ENCODE peak calls at places on chromosomes 4 and X, in ten cellular contexts. C is suprapubic skin, Z is GM23338, Q is K562, P is Panc1, F is SK-N-SH, V is upper lobe of left lung, I is sigmoid colon, L is breast epithelium, N is transverse colon. R is an unnamed sample. For H3K27me3, the result is how much of the 10 kb centered on the place peaks cover.

GRCh38 chr4:17773125-17773698 is 8.2 kb downstream of the FAM184B start:
- DNase-seq in F (no peak), V (no peak), I (no peak), L (no peak), C (no peak), Z (no peak), N (no peak), Q (no peak), P (no peak), R (no peak)

GRCh38 chr4:168095776-168096443 is 3.6 kb downstream of the ANXA10 start:
- DNase-seq in L (no peak), Z (no peak), N (no peak), F (no peak), P (peak), C (no peak), V (no peak), I (no peak), Q (no peak), R (no peak)

GRCh38 chrX:141214216-141214615 is 28.1 kb downstream of the SPANXC start:
- DNase-seq in L (no peak), N (no peak), C (no peak), F (no peak), I (no peak), P (no peak), V (no peak), Z (no peak), Q (no peak), R (no peak)

GRCh38 chr4:163865010-163865409 is 370.5 kb downstream of the TMA16 start:
- DNase-seq in Q (no peak), P (no peak), C (no peak), I (no peak), V (no peak), N (no peak), Z (no peak), F (no peak), L (no peak), R (no peak)

GRCh38 chrX:33183366-33183765 is 28.0 kb downstream of the DMD start:
- DNase-seq in L (no peak), P (no peak), Q (no peak), F (peak), I (peak), C (no peak), V (peak), Z (peak), N (no peak), R (no peak)

GRCh38 chr4:165472943-165473676 is 94.3 kb downstream of the CPE start:
- DNase-seq in Q (no peak), I (no peak), L (no peak), V (no peak), N (no peak), C (no peak), Z (no peak), F (no peak), P (no peak), R (no peak)

GRCh38 chr4:3657917-3658913 is 108.0 kb upstream of the ADRA2C start:
- DNase-seq in Z (no peak), V (no peak), L (no peak), N (no peak), I (no peak), P (no peak), C (no peak), Q (no peak), F (peak), R (no peak)

GRCh38 chr4:145153181-145153903 is 27.0 kb downstream of the OTUD4 start:
- DNase-seq in L (no peak), N (no peak), Z (no peak), P (no peak), Q (no peak), V (no peak), C (no peak), F (no peak), I (no peak), R (no peak)

GRCh38 chrX:20477836-20478532 is 211.3 kb upstream of the RPS6KA3 start:
- DNase-seq in L (no peak), Z (no peak), F (no peak), Q (no peak), V (peak), I (no peak), N (peak), C (no peak), P (no peak), R (no peak)

GRCh38 chrX:129480889-129481288 is 42.4 kb downstream of the SMARCA1 start:
- DNase-seq in P (no peak), I (no peak), F (no peak), Q (no peak), Z (no peak), V (no peak), L (no peak), N (no peak), C (no peak), R (no peak)

DNA sequence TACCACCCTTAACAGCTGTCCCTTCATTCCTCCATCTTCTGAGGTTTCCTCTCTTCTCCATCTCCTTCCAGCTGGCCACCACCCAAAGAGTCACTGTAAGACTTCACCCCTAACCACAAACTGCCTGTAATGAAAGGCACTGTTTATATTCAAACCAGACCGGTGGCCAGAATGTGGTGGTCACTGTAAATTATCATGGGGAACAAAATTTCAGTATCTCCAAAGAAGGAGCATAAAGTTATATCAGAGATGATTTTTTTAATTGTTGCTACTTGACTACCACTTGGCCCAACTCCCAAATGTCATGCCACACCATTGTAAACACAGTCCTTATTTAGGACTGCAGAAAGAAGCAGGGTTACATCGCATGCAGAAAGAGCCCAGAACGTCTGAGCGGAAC is 44.8 kb downstream of the SMARCA1 start:
- DNase-seq in V (no peak), I (peak), Z (no peak), P (no peak), N (no peak), L (no peak), F (no peak), C (no peak), Q (no peak), R (no peak)
- TF ChIP-seq POLR2AphosphoS5 in V (no peak), I (no peak), Z (no peak), P (no peak), N (no peak), L (no peak), F (no peak), C (no peak), Q (no peak), R (no peak)

GRCh38 chr4:173517781-173518371 is 12.2 kb downstream of the HAND2 start:
- DNase-seq in L (no peak), V (no peak), F (peak), Q (no peak), N (peak), I (peak), C (no peak), Z (peak), P (no peak), R (no peak)
- H3K27me3 ChIP-seq in L (under half), V (under half), F (under half), Q (under half), N (half or more), I (under half), C (half or more), Z (half or more), P (under half), R (half or more)

DNA sequence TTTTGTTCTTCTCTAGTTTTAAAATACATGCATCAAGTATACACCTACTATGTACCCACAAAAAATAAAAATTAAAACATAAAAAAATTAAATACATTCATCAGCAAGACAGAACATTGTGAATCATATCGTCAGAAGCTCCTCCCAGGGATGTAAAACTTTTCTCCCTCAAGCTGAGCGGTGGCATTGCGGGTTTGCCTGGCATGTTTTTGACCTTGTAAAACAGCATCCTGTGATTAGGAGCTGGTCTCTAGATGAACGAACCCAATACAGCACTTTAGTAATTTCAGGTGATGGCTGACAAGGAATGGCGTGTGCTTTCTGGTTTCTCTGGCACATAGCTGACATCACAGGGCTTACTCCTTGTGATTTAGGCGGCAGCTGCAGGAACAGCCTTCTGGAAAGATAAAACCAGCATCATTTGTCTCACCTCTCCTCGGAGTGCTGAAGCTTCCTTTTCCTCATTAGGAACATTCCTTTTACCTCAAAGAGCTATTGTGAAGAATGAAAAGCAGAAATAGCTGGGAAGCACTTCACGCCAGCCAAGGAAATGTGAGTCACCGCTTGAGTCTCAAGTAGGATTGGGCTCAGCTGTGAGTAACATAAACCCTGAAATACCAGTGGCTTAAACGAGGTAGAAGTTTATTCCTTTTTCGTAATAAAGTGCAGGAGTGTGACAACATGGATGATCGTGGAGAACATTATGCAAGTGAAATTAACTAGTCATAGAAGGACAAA is 44.3 kb downstream of the NYX start:
- DNase-seq in V (peak), N (no peak), P (peak), F (no peak), L (peak), C (no peak), Q (no peak), I (peak), Z (peak), R (no peak)
- TF ChIP-seq POLR2AphosphoS5 in V (peak), N (no peak), P (no peak), F (no peak), L (no peak), C (no peak), Q (no peak), I (peak), Z (no peak), R (no peak)

GRCh38 chr4:1382776-1383727 is 23.2 kb downstream of the NKX1-1 start:
- DNase-seq in F (no peak), L (no peak), Z (no peak), C (no peak), V (no peak), P (no peak), I (peak), Q (no peak), N (no peak), R (no peak)
- H3K27me3 ChIP-seq in F (under half), L (under half), Z (under half), C (under half), V (under half), P (under half), I (under half), Q (under half), N (under half), R (under half)